ENCODE peak calls at places on chromosomes 2 and 18, in eight cellular contexts. One of them, this sample, is unnamed.

GRCh38 chr2:86221066-86221684 is 21.9 kb downstream of the MRPL35 start:
- DNase-seq in hepatocyte: peak
- DNase-seq in IMR-90: peak
- DNase-seq in HCT116: peak
- DNase-seq in fibroblast of pulmonary artery: peak
- DNase-seq in GM23338: peak
- DNase-seq in cardiac fibroblast: peak
- DNase-seq in BJ: no peak
- DNase-seq in this sample: no peak

GRCh38 chr2:100119235-100119634 is 23.2 kb downstream of the AFF3 start:
- DNase-seq in BJ: no peak
- DNase-seq in hepatocyte: no peak
- DNase-seq in fibroblast of pulmonary artery: no peak
- DNase-seq in HCT116: no peak
- DNase-seq in cardiac fibroblast: no peak
- DNase-seq in GM23338: peak
- DNase-seq in IMR-90: no peak
- DNase-seq in this sample: no peak

GRCh38 chr2:120385355-120386127 is 39.6 kb downstream of the INHBB start:
- DNase-seq in HCT116: no peak
- DNase-seq in fibroblast of pulmonary artery: no peak
- DNase-seq in cardiac fibroblast: no peak
- DNase-seq in hepatocyte: no peak
- DNase-seq in GM23338: peak
- DNase-seq in IMR-90: no peak
- DNase-seq in BJ: no peak
- DNase-seq in this sample: peak

GRCh38 chr2:38740851-38741541 is 10.2 kb downstream of the SRSF7 start:
- DNase-seq in GM23338: peak
- DNase-seq in BJ: no peak
- DNase-seq in HCT116: no peak
- DNase-seq in fibroblast of pulmonary artery: peak
- DNase-seq in cardiac fibroblast: peak
- DNase-seq in IMR-90: peak
- DNase-seq in hepatocyte: peak
- DNase-seq in this sample: no peak

GRCh38 chr18:68724021-68724420 is 9.1 kb upstream of the TMX3 start:
- DNase-seq in cardiac fibroblast: no peak
- DNase-seq in fibroblast of pulmonary artery: no peak
- DNase-seq in GM23338: peak
- DNase-seq in BJ: no peak
- DNase-seq in IMR-90: no peak
- DNase-seq in hepatocyte: no peak
- DNase-seq in HCT116: no peak
- DNase-seq in this sample: no peak

GRCh38 chr18:23283933-23284430 is 148.7 kb downstream of the CABLES1 start:
- DNase-seq in GM23338: peak
- DNase-seq in cardiac fibroblast: peak
- DNase-seq in IMR-90: peak
- DNase-seq in fibroblast of pulmonary artery: peak
- DNase-seq in BJ: no peak
- DNase-seq in hepatocyte: no peak
- DNase-seq in HCT116: peak
- DNase-seq in this sample: peak

GRCh38 chr18:23114171-23114881 is 21.0 kb upstream of the CABLES1 start:
- DNase-seq in cardiac fibroblast: no peak
- DNase-seq in fibroblast of pulmonary artery: peak
- DNase-seq in BJ: no peak
- DNase-seq in hepatocyte: no peak
- DNase-seq in HCT116: no peak
- DNase-seq in IMR-90: peak
- DNase-seq in GM23338: no peak
- DNase-seq in this sample: no peak

GRCh38 chr18:5175378-5175777 is 21.7 kb downstream of the AKAIN1 start:
- DNase-seq in fibroblast of pulmonary artery: no peak
- DNase-seq in BJ: no peak
- DNase-seq in HCT116: no peak
- DNase-seq in cardiac fibroblast: no peak
- DNase-seq in hepatocyte: no peak
- DNase-seq in GM23338: no peak
- DNase-seq in IMR-90: no peak
- DNase-seq in this sample: no peak

GRCh38 chr2:130169896-130170295 is 11.5 kb downstream of the SMPD4 start:
- DNase-seq in cardiac fibroblast: no peak
- DNase-seq in HCT116: no peak
- DNase-seq in GM23338: no peak
- DNase-seq in IMR-90: no peak
- DNase-seq in BJ: no peak
- DNase-seq in hepatocyte: no peak
- DNase-seq in fibroblast of pulmonary artery: no peak
- DNase-seq in this sample: no peak

GRCh38 chr2:54396107-54396506 is 60.0 kb upstream of the SPTBN1 start:
- DNase-seq in GM23338: no peak
- DNase-seq in HCT116: no peak
- DNase-seq in BJ: no peak
- DNase-seq in fibroblast of pulmonary artery: peak
- DNase-seq in cardiac fibroblast: peak
- DNase-seq in IMR-90: peak
- DNase-seq in hepatocyte: no peak
- DNase-seq in this sample: no peak

GRCh38 chr2:45127891-45128290 is 118.6 kb upstream of the SIX2 start:
- DNase-seq in BJ: no peak
- DNase-seq in cardiac fibroblast: no peak
- DNase-seq in GM23338: no peak
- DNase-seq in hepatocyte: no peak
- DNase-seq in fibroblast of pulmonary artery: no peak
- DNase-seq in HCT116: no peak
- DNase-seq in IMR-90: no peak
- DNase-seq in this sample: no peak

GRCh38 chr2:96113367-96113677 is 3.0 kb downstream of the ADRA2B start:
- DNase-seq in fibroblast of pulmonary artery: no peak
- DNase-seq in IMR-90: no peak
- DNase-seq in BJ: no peak
- DNase-seq in GM23338: peak
- DNase-seq in cardiac fibroblast: no peak
- DNase-seq in hepatocyte: no peak
- DNase-seq in HCT116: no peak
- DNase-seq in this sample: no peak
- TF ChIP-seq CTCF in fibroblast of pulmonary artery: no peak
- TF ChIP-seq CTCF in IMR-90: no peak
- TF ChIP-seq CTCF in BJ: no peak
- TF ChIP-seq CTCF in GM23338: peak
- TF ChIP-seq CTCF in cardiac fibroblast: no peak
- TF ChIP-seq CTCF in hepatocyte: no peak
- TF ChIP-seq CTCF in HCT116: peak
- TF ChIP-seq CTCF in this sample: no peak

GRCh38 chr2:94875064-94875819 is 4.0 kb downstream of the TEKT4 start:
- DNase-seq in GM23338: no peak
- DNase-seq in fibroblast of pulmonary artery: no peak
- DNase-seq in IMR-90: no peak
- DNase-seq in BJ: no peak
- DNase-seq in HCT116: no peak
- DNase-seq in cardiac fibroblast: no peak
- DNase-seq in hepatocyte: no peak
- DNase-seq in this sample: no peak
- H3K4me3 ChIP-seq in GM23338: peak
- H3K4me3 ChIP-seq in fibroblast of pulmonary artery: no peak
- H3K4me3 ChIP-seq in IMR-90: no peak
- H3K4me3 ChIP-seq in BJ: no peak
- H3K4me3 ChIP-seq in HCT116: no peak
- H3K4me3 ChIP-seq in cardiac fibroblast: no peak
- H3K4me3 ChIP-seq in hepatocyte: no peak
- H3K4me3 ChIP-seq in this sample: no peak

GRCh38 chr2:212863185-212863588 is 288.2 kb downstream of the IKZF2 start:
- DNase-seq in fibroblast of pulmonary artery: peak
- DNase-seq in HCT116: peak
- DNase-seq in hepatocyte: peak
- DNase-seq in cardiac fibroblast: peak
- DNase-seq in GM23338: peak
- DNase-seq in BJ: no peak
- DNase-seq in IMR-90: no peak
- DNase-seq in this sample: no peak
- TF ChIP-seq CTCF in fibroblast of pulmonary artery: peak
- TF ChIP-seq CTCF in HCT116: peak
- TF ChIP-seq CTCF in hepatocyte: peak
- TF ChIP-seq CTCF in cardiac fibroblast: peak
- TF ChIP-seq CTCF in GM23338: peak
- TF ChIP-seq CTCF in BJ: peak
- TF ChIP-seq CTCF in IMR-90: peak
- TF ChIP-seq CTCF in this sample: peak

GRCh38 chr2:62661263-62661635 is 44.3 kb upstream of the EHBP1 start:
- DNase-seq in BJ: no peak
- DNase-seq in HCT116: no peak
- DNase-seq in hepatocyte: no peak
- DNase-seq in cardiac fibroblast: no peak
- DNase-seq in IMR-90: no peak
- DNase-seq in GM23338: peak
- DNase-seq in fibroblast of pulmonary artery: no peak
- DNase-seq in this sample: no peak

GRCh38 chr2:62662548-62662947 is 43.0 kb upstream of the EHBP1 start:
- DNase-seq in GM23338: peak
- DNase-seq in IMR-90: no peak
- DNase-seq in hepatocyte: no peak
- DNase-seq in BJ: no peak
- DNase-seq in fibroblast of pulmonary artery: no peak
- DNase-seq in cardiac fibroblast: peak
- DNase-seq in HCT116: no peak
- DNase-seq in this sample: no peak

GRCh38 chr2:62663443-62663842 is 42.1 kb upstream of the EHBP1 start:
- DNase-seq in hepatocyte: peak
- DNase-seq in cardiac fibroblast: peak
- DNase-seq in GM23338: no peak
- DNase-seq in BJ: peak
- DNase-seq in HCT116: no peak
- DNase-seq in fibroblast of pulmonary artery: peak
- DNase-seq in IMR-90: peak
- DNase-seq in this sample: no peak

GRCh38 chr2:62660582-62661262 is 44.8 kb upstream of the EHBP1 start:
- DNase-seq in hepatocyte: no peak
- DNase-seq in fibroblast of pulmonary artery: peak
- DNase-seq in BJ: no peak
- DNase-seq in GM23338: no peak
- DNase-seq in cardiac fibroblast: peak
- DNase-seq in IMR-90: peak
- DNase-seq in HCT116: no peak
- DNase-seq in this sample: no peak

DNA sequence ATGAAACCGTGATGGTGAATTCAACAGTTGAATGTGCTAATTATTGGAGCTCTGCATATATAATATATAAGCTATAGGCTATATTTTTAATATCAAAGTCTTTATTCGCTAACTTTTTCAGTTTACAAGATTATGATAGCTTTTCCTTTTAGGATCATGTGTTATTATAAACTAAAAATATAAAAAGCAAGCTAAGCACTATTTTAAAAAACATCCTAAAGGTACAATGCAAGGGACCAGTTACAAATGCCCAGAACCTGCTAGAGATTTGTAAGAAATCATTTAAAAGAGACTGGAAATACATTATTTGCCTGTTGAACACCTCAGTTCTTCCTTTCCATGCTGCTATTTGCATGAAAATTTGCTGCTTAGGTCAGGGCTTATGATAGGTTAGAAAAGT is 43.4 kb upstream of the EHBP1 start:
- DNase-seq in cardiac fibroblast: no peak
- DNase-seq in HCT116: no peak
- DNase-seq in GM23338: no peak
- DNase-seq in IMR-90: no peak
- DNase-seq in hepatocyte: no peak
- DNase-seq in fibroblast of pulmonary artery: no peak
- DNase-seq in BJ: no peak
- DNase-seq in this sample: no peak
- H3K4me3 ChIP-seq in cardiac fibroblast: no peak
- H3K4me3 ChIP-seq in HCT116: no peak
- H3K4me3 ChIP-seq in GM23338: no peak
- H3K4me3 ChIP-seq in IMR-90: no peak
- H3K4me3 ChIP-seq in hepatocyte: no peak
- H3K4me3 ChIP-seq in fibroblast of pulmonary artery: no peak
- H3K4me3 ChIP-seq in BJ: no peak
- H3K4me3 ChIP-seq in this sample: no peak

GRCh38 chr2:64592994-64593655 is 60.6 kb downstream of the SERTAD2 start:
- DNase-seq in BJ: no peak
- DNase-seq in hepatocyte: no peak
- DNase-seq in GM23338: no peak
- DNase-seq in IMR-90: peak
- DNase-seq in cardiac fibroblast: peak
- DNase-seq in HCT116: no peak
- DNase-seq in fibroblast of pulmonary artery: peak
- DNase-seq in this sample: no peak

GRCh38 chr2:64598226-64598625 is 55.5 kb downstream of the SERTAD2 start:
- DNase-seq in HCT116: no peak
- DNase-seq in fibroblast of pulmonary artery: no peak
- DNase-seq in cardiac fibroblast: no peak
- DNase-seq in IMR-90: no peak
- DNase-seq in GM23338: no peak
- DNase-seq in BJ: no peak
- DNase-seq in hepatocyte: no peak
- DNase-seq in this sample: no peak

GRCh38 chr2:64594563-64594989 is 59.1 kb downstream of the SERTAD2 start:
- DNase-seq in cardiac fibroblast: no peak
- DNase-seq in fibroblast of pulmonary artery: no peak
- DNase-seq in GM23338: no peak
- DNase-seq in HCT116: no peak
- DNase-seq in BJ: peak
- DNase-seq in IMR-90: peak
- DNase-seq in hepatocyte: no peak
- DNase-seq in this sample: no peak

GRCh38 chr2:64599469-64599868 is 54.2 kb downstream of the SERTAD2 start:
- DNase-seq in cardiac fibroblast: peak
- DNase-seq in fibroblast of pulmonary artery: no peak
- DNase-seq in BJ: no peak
- DNase-seq in IMR-90: no peak
- DNase-seq in GM23338: no peak
- DNase-seq in HCT116: no peak
- DNase-seq in hepatocyte: no peak
- DNase-seq in this sample: no peak

GRCh38 chr2:64595397-64596160 is 58.1 kb downstream of the SERTAD2 start:
- DNase-seq in GM23338: peak
- DNase-seq in IMR-90: peak
- DNase-seq in cardiac fibroblast: peak
- DNase-seq in BJ: no peak
- DNase-seq in hepatocyte: peak
- DNase-seq in HCT116: peak
- DNase-seq in fibroblast of pulmonary artery: peak
- DNase-seq in this sample: no peak
- TF ChIP-seq CTCF in GM23338: peak
- TF ChIP-seq CTCF in IMR-90: peak
- TF ChIP-seq CTCF in cardiac fibroblast: peak
- TF ChIP-seq CTCF in BJ: no peak
- TF ChIP-seq CTCF in hepatocyte: peak
- TF ChIP-seq CTCF in HCT116: peak
- TF ChIP-seq CTCF in fibroblast of pulmonary artery: peak
- TF ChIP-seq CTCF in this sample: peak

DNA sequence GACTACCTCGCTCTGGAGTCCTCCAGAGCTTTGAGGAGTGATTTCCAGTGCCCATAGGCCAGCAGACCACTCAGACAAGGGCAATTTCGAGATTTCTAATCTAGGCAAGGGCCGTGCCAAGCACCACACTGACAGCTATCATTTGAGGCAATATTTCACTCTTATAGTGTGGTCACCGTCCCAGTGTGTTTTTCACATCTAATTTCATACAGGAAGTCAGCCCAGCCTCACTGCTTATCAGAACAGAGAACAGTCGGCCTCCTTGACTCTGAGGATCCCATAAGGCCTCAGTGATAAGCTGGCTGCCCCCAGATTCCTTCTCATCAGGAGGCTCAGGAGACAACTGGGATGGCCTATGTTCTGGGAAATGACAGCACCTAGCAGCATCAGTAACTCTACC is 581 bp downstream of the CAPN14 start:
- DNase-seq in cardiac fibroblast: no peak
- DNase-seq in BJ: no peak
- DNase-seq in GM23338: no peak
- DNase-seq in HCT116: no peak
- DNase-seq in hepatocyte: no peak
- DNase-seq in fibroblast of pulmonary artery: no peak
- DNase-seq in IMR-90: no peak
- DNase-seq in this sample: no peak
- H3K4me3 ChIP-seq in cardiac fibroblast: no peak
- H3K4me3 ChIP-seq in BJ: no peak
- H3K4me3 ChIP-seq in GM23338: no peak
- H3K4me3 ChIP-seq in HCT116: no peak
- H3K4me3 ChIP-seq in hepatocyte: no peak
- H3K4me3 ChIP-seq in fibroblast of pulmonary artery: no peak
- H3K4me3 ChIP-seq in IMR-90: no peak
- H3K4me3 ChIP-seq in this sample: no peak

This sample was measured in RWPE2.